ENCODE peak calls at places on chromosome 3, in seven cellular contexts. C is H7, E is RWPE1, Z is transverse colon, K is LoVo, N is heart right ventricle, W is OCI-LY7. L is an unnamed sample.

GRCh38 chr3:73324203-73325155 is 263.0 kb downstream of the EBLN2 start:
- DNase-seq in Z (no peak), E (no peak), W (no peak), K (no peak), C (no peak), N (no peak), L (no peak)

GRCh38 chr3:69292185-69292584 is 93.7 kb downstream of the FRMD4B start:
- DNase-seq in W (no peak), K (no peak), N (no peak), C (peak), E (no peak), Z (no peak), L (no peak)

GRCh38 chr3:183298708-183299153 is 45.7 kb downstream of the B3GNT5 start:
- DNase-seq in E (peak), N (peak), K (no peak), C (peak), W (no peak), Z (peak), L (peak)

GRCh38 chr3:59411694-59412093 is 361.9 kb upstream of the CFAP20DC start:
- DNase-seq in C (no peak), Z (no peak), K (no peak), W (no peak), E (no peak), N (no peak), L (no peak)

GRCh38 chr3:106215047-106215446 is 346.2 kb upstream of the CBLB start:
- DNase-seq in W (no peak), Z (no peak), E (no peak), N (no peak), C (no peak), K (no peak), L (no peak)

GRCh38 chr3:65785065-65785645 is 253.6 kb downstream of the MAGI1 start:
- DNase-seq in W (peak), C (peak), N (no peak), K (peak), Z (no peak), E (peak), L (peak)

GRCh38 chr3:128079823-128080222 is 27.6 kb downstream of the SEC61A1 start:
- DNase-seq in E (no peak), K (no peak), W (no peak), Z (no peak), N (no peak), C (no peak), L (no peak)

GRCh38 chr3:114494498-114494897 is 200.7 kb downstream of the TIGIT start:
- DNase-seq in K (no peak), Z (no peak), W (no peak), C (no peak), E (no peak), N (no peak), L (no peak)

GRCh38 chr3:122615303-122615702 is 37.9 kb downstream of the PARP15 start:
- DNase-seq in Z (no peak), N (no peak), W (no peak), C (peak), E (no peak), K (no peak), L (no peak)

GRCh38 chr3:186221733-186222378 is 113.0 kb upstream of the ETV5 start:
- DNase-seq in Z (no peak), N (no peak), C (no peak), W (no peak), E (no peak), K (no peak), L (no peak)

GRCh38 chr3:133479895-133480669 is 80.2 kb downstream of the BFSP2 start:
- DNase-seq in K (peak), E (peak), C (peak), W (peak), N (no peak), Z (no peak), L (no peak)

GRCh38 chr3:94520364-94520763 is 457.5 kb downstream of the NSUN3 start:
- DNase-seq in K (no peak), Z (no peak), C (no peak), E (no peak), N (no peak), W (no peak), L (no peak)

GRCh38 chr3:173920386-173920785 is 522.8 kb downstream of the NLGN1 start:
- DNase-seq in Z (no peak), K (no peak), E (no peak), N (no peak), W (no peak), C (no peak), L (peak)

GRCh38 chr3:72847751-72848702 is at the start of gene SHQ1:
- DNase-seq in N (peak), K (peak), C (peak), Z (peak), E (peak), W (peak), L (peak)

GRCh38 chr3:113983544-113983943 is 35.7 kb downstream of the ZDHHC23 start:
- DNase-seq in Z (no peak), E (no peak), C (no peak), W (no peak), K (no peak), N (no peak), L (no peak)

GRCh38 chr3:43132883-43133743 is 27.2 kb upstream of the POMGNT2 start:
- DNase-seq in W (no peak), C (no peak), K (no peak), E (no peak), N (no peak), Z (no peak), L (no peak)

GRCh38 chr3:42501321-42501680 is 1.1 kb upstream of the VIPR1 start:
- DNase-seq in N (no peak), Z (peak), W (no peak), K (no peak), C (peak), E (no peak), L (no peak)

GRCh38 chr3:13203398-13204176 is 130.4 kb upstream of the IQSEC1 start:
- DNase-seq in W (no peak), E (no peak), K (no peak), Z (no peak), C (no peak), N (no peak), L (no peak)

GRCh38 chr3:15113468-15113867 is 14.5 kb upstream of the RBSN start:
- DNase-seq in W (no peak), K (no peak), Z (no peak), C (no peak), E (no peak), N (no peak), L (no peak)

GRCh38 chr3:183699238-183699947 is 1.8 kb downstream of the YEATS2 start:
- DNase-seq in E (peak), N (no peak), K (peak), W (peak), Z (peak), C (peak), L (no peak)

GRCh38 chr3:177683619-177684018 is 486.3 kb upstream of the TBL1XR1 start:
- DNase-seq in Z (no peak), C (no peak), N (no peak), K (no peak), E (no peak), W (no peak), L (no peak)

GRCh38 chr3:134636406-134636805 is 14.4 kb downstream of the KY start:
- DNase-seq in K (no peak), C (no peak), E (no peak), Z (no peak), W (no peak), N (no peak), L (no peak)

GRCh38 chr3:160134964-160135363 is 90.3 kb upstream of the C3orf80 start:
- DNase-seq in K (peak), C (no peak), Z (no peak), E (no peak), N (no peak), W (no peak), L (no peak)

GRCh38 chr3:137709011-137709601 is 55.0 kb upstream of the SOX14 start:
- DNase-seq in N (no peak), C (peak), Z (no peak), K (peak), E (peak), W (peak), L (no peak)

GRCh38 chr3:81339040-81339845 is 422.2 kb downstream of the GBE1 start:
- DNase-seq in N (no peak), W (peak), C (peak), Z (no peak), K (peak), E (peak), L (no peak)

GRCh38 chr3:150733373-150733935 is 29.5 kb downstream of the SIAH2 start:
- DNase-seq in C (peak), E (no peak), W (no peak), K (no peak), N (no peak), Z (no peak), L (no peak)

GRCh38 chr3:155196131-155197075 is 97.1 kb downstream of the STRIT1 start:
- DNase-seq in C (no peak), Z (no peak), N (no peak), E (no peak), K (no peak), W (no peak), L (no peak)

GRCh38 chr3:161914703-161915102 is 418.1 kb downstream of the OTOL1 start:
- DNase-seq in C (peak), E (no peak), N (peak), Z (peak), W (no peak), K (no peak), L (peak)

GRCh38 chr3:143627336-143627735 is 220.9 kb downstream of the SLC9A9 start:
- DNase-seq in C (no peak), W (no peak), K (no peak), E (no peak), N (no peak), Z (no peak), L (no peak)

GRCh38 chr3:169389211-169389924 is 274.1 kb downstream of the MECOM start:
- DNase-seq in C (no peak), N (no peak), K (peak), Z (peak), W (no peak), E (no peak), L (no peak)

GRCh38 chr3:156705761-156706631 is 31.6 kb downstream of the TIPARP start:
- DNase-seq in C (no peak), Z (no peak), N (no peak), W (no peak), E (no peak), K (no peak), L (no peak)

GRCh38 chr3:13714251-13714916 is 165.5 kb downstream of the FBLN2 start:
- DNase-seq in C (no peak), N (no peak), W (no peak), E (no peak), K (no peak), Z (no peak), L (no peak)

GRCh38 chr3:197366301-197367044 is 68.1 kb upstream of the DLG1 start:
- DNase-seq in E (peak), C (no peak), W (no peak), Z (no peak), K (peak), N (no peak), L (no peak)

GRCh38 chr3:151345854-151346253 is 16.5 kb upstream of the P2RY13 start:
- DNase-seq in K (peak), E (no peak), Z (peak), C (no peak), N (no peak), W (no peak), L (no peak)

GRCh38 chr3:50154840-50155490 is at the start of gene SEMA3F:
- DNase-seq in K (peak), Z (peak), C (peak), W (peak), N (peak), E (peak), L (no peak)

GRCh38 chr3:174986685-174987084 is 127.6 kb downstream of the NAALADL2 start:
- DNase-seq in W (no peak), E (no peak), Z (no peak), N (no peak), C (no peak), K (no peak), L (no peak)

GRCh38 chr3:98395111-98395510 is 4.6 kb downstream of the OR5K3 start:
- DNase-seq in K (no peak), C (no peak), Z (no peak), N (no peak), E (no peak), W (no peak), L (no peak)